ENCODE peak calls at places on chromosome 21, in five cellular contexts. S, G, F, X and L are unnamed samples.

GRCh38 chr21:17585875-17586450 is 26.7 kb downstream of the BTG3 start:
- DNase-seq in G (no peak), F (peak; percentile 62), X (peak; percentile 23), S (peak; percentile 15), L (peak; percentile 59)

GRCh38 chr21:36504067-36505058 is 24.4 kb upstream of the CLDN14 start:
- DNase-seq in S (peak; percentile 39), G (no peak), X (peak; percentile 18), F (peak; percentile 68), L (peak; percentile 44)

GRCh38 chr21:39029086-39029772 is 154.0 kb downstream of the PSMG1 start:
- DNase-seq in F (peak; percentile 83), X (no peak), S (no peak), G (no peak), L (peak; percentile 50)

GRCh38 chr21:44353200-44353970 is at the start of gene TRPM2:
- DNase-seq in X (no peak), G (no peak), S (no peak), F (no peak), L (no peak)

GRCh38 chr21:14751602-14752001 is 205.5 kb upstream of the SAMSN1 start:
- DNase-seq in S (no peak), X (no peak), F (no peak), G (no peak), L (no peak)

GRCh38 chr21:36321325-36322082 is 1.5 kb downstream of the MORC3 start:
- DNase-seq in G (no peak), X (no peak), S (peak; percentile 9), F (peak; percentile 35), L (peak; percentile 45)

GRCh38 chr21:24729568-24729967 is 877.7 kb downstream of the MRPL39 start:
- DNase-seq in X (no peak), S (no peak), G (no peak), F (peak; percentile 69), L (no peak)

GRCh38 chr21:38716088-38716487 is 89.6 kb upstream of the ETS2 start:
- DNase-seq in X (no peak), F (no peak), G (no peak), S (no peak), L (no peak)

GRCh38 chr21:25733859-25734653 is 648 bp downstream of the ATP5PF start:
- DNase-seq in X (no peak), G (no peak), F (peak; percentile 35), S (no peak), L (peak; percentile 61)

GRCh38 chr21:36209626-36210171 is 53.1 kb downstream of the DOP1B start:
- DNase-seq in F (peak; percentile 82), X (peak; percentile 69), S (peak; percentile 32), G (no peak), L (peak; percentile 34)

GRCh38 chr21:25806053-25806452 is 71.3 kb downstream of the GABPA start:
- DNase-seq in X (no peak), F (no peak), G (no peak), S (no peak), L (no peak)

GRCh38 chr21:30340714-30341573 is 3.5 kb upstream of the KRTAP27-1 start:
- DNase-seq in F (peak; percentile 10), G (no peak), S (peak; percentile 29), X (peak; percentile 55), L (peak; percentile 13)

GRCh38 chr21:18147678-18148077 is 97.0 kb upstream of the CHODL start:
- DNase-seq in G (no peak), F (no peak), X (no peak), S (no peak), L (peak; percentile 85)

GRCh38 chr21:25370311-25370744 is 237.0 kb downstream of the MRPL39 start:
- DNase-seq in G (no peak), S (no peak), F (peak; percentile 99), X (no peak), L (peak; percentile 7)

GRCh38 chr21:21165063-21165645 is 166.9 kb downstream of the NCAM2 start:
- DNase-seq in G (no peak), F (peak; percentile 97), X (no peak), S (no peak), L (peak; percentile 89)

GRCh38 chr21:19648376-19648775 is 1244.8 kb upstream of the TMPRSS15 start:
- DNase-seq in F (no peak), G (no peak), X (no peak), S (no peak), L (no peak)

GRCh38 chr21:42859891-42860230 is 19.5 kb downstream of the WDR4 start:
- DNase-seq in S (no peak), X (no peak), F (no peak), G (no peak), L (no peak)

GRCh38 chr21:37153193-37153934 is 80.3 kb downstream of the TTC3 start:
- DNase-seq in F (peak; percentile 88), G (no peak), X (peak; percentile 43), S (no peak), L (peak; percentile 26)

GRCh38 chr21:43690346-43690745 is 28.6 kb upstream of the PDXK start:
- DNase-seq in X (no peak), F (no peak), S (no peak), G (no peak), L (no peak)

GRCh38 chr21:44304041-44304738 is 4.3 kb downstream of the PFKL start:
- DNase-seq in X (no peak), G (no peak), S (no peak), F (no peak), L (no peak)

DNA sequence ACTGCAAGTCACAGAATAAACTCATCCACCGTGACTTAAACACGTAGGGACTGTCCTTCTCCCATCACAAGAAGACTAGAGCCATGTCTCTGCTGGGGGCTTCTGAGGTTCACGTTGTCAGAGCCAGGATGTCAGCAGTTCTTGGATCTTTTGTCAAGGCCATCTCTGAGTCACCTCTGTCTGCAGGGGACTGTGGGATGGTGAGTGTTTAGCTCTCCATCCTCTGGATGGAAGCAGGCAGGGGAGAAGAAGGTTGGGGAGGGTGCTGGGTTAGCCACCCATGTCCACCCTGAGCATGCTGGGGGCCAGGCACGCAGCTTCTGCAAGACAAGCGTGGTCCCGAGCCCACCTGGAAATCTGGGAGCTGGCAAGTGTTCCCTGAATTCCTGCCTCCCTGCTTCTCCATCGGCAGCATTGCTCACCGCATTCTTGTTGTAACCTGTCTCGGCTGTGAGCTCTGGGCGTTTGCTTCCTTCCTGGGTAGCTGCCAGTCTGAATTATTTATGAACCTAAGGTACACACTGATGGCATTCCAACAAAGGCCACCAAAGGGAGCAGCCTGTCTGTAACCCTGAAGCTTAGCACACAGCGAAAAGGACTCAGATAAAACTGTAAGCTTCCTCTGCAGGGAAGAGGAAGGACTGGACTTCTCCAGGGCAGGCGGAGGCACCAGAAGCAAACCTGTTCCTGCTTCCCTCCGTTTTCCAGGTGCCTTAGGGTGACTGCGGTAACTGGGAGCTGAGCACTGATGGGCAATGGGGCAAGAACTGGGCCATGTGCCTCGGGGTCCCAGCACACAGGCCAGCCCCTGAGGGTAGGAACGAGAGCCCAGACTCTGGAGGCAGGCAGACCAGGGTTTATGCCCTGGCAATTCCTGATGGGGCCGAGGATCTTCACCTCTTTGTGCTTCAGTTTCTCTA is 88.6 kb downstream of the RIPK4 start:
- DNase-seq in S (no peak), G (no peak), F (peak; percentile 8), X (no peak), L (peak; percentile 5)
- H3K14ac ChIP-seq in S (no peak overlapping the region), G (no peak overlapping the region), F (peak overlapping the region; percentile 60), X (peak overlapping the region; percentile 36), L (no peak overlapping the region)

DNA sequence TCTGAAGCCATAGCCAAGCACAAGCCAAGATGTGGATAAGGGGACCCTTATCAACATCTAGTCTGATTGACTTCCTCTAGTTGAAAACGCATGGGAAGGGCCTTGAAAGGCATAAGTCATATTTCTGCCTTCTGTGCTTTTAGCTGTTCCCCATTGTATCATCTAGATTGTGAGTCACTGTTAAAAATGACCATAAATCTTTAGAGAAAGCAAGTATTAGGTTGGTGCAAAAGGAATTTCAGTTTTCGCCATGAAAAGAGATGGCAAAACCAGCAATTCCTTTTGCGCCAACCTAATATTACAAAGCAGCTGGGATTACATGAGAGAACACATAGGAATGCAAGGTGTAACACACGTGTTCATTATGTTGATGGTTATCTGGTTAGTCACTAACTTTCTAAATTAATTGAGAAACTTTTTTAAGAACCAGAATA is 63.6 kb downstream of the CLIC6 start:
- DNase-seq in G (no peak), F (no peak), X (peak; percentile 41), S (no peak), L (no peak)
- H3K4me3 ChIP-seq in G (no peak overlapping the region), F (no peak overlapping the region), X (no peak overlapping the region), S (no peak overlapping the region), L (no peak overlapping the region)

GRCh38 chr21:31873696-31874599 is 1.1 kb downstream of the HUNK start:
- DNase-seq in G (no peak), S (peak; percentile 62), F (peak; percentile 33), X (no peak), L (peak; percentile 28)
- H3K14ac ChIP-seq in G (peak overlapping the region; percentile 46), S (peak overlapping the region; percentile 77), F (peak overlapping the region; percentile 63), X (peak overlapping the region; percentile 80), L (peak overlapping the region; percentile 1)

DNA sequence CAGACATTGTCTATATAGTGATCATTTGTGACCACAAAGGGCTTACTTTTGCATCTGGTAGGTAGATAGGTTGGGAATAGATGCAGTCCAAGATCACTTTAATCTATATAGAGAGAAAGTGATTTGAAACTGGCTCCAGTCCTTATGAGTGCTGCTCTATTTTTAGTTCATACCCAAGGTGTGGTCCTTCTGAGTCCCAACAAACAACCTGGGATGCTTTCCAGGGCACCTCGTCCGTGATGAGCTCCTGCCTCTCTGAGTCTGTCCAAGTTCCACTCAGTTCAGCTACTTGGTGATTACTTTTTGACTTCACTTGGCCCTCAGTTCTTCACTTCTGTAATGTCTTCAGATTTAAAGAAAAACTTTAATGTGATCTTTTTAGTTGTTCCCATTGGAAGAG is 20.2 kb downstream of the DIP2A start:
- DNase-seq in G (no peak), X (no peak), S (no peak), F (no peak), L (no peak)
- H3K4me3 ChIP-seq in G (no peak overlapping the region), X (no peak overlapping the region), S (no peak overlapping the region), F (no peak overlapping the region), L (no peak overlapping the region)

DNA sequence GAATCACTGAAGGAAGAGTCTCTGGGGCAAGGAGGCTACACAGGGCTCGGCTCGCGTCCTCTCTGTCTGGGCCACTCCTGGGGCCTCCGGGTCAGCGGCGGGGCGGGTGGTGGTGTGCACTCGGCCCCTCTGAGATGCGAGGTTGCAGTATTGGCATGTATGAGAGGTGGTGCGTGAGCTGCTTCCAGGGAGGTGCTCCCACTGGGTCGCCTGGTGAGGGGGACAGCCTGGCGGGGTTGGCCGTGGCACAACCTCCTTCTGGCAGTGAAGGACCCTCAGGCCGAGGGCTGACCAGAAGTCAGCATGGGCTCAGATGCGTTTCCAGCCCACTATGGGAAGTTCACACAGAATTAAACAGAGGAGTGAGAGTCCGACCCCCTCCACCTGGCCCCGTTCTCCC is 38.5 kb upstream of the COL18A1 start:
- DNase-seq in X (no peak), S (no peak), G (no peak), F (no peak), L (no peak)
- H3K14ac ChIP-seq in X (peak overlapping the region; percentile 84), S (peak overlapping the region; percentile 82), G (no peak overlapping the region), F (peak overlapping the region; percentile 81), L (peak overlapping the region; percentile 89)

GRCh38 chr21:16533692-16534407 is 804.1 kb downstream of the USP25 start:
- DNase-seq in F (no peak), G (no peak), X (no peak), S (no peak), L (no peak)
- H3K4me3 ChIP-seq in F (no peak overlapping the region), G (no peak overlapping the region), X (no peak overlapping the region), S (no peak overlapping the region), L (peak overlapping the region; percentile 80)